ENCODE peak calls at places on chromosomes 12 and 14, in five cellular contexts. One of them, this sample, is unnamed.

GRCh38 chr12:30896461-30896860 is 30.1 kb upstream of the TSPAN11 start:
- DNase-seq in tibial nerve: no peak
- DNase-seq in fibroblast of lung: peak
- DNase-seq in breast epithelium: no peak
- DNase-seq in suprapubic skin: no peak
- DNase-seq in this sample: peak

GRCh38 chr12:124477109-124477915 is 90.1 kb downstream of the NCOR2 start:
- DNase-seq in tibial nerve: no peak
- DNase-seq in fibroblast of lung: no peak
- DNase-seq in breast epithelium: no peak
- DNase-seq in suprapubic skin: no peak
- DNase-seq in this sample: no peak

GRCh38 chr12:106246891-106247730 is 709 bp downstream of the CKAP4 start:
- DNase-seq in tibial nerve: peak
- DNase-seq in fibroblast of lung: peak
- DNase-seq in breast epithelium: peak
- DNase-seq in suprapubic skin: peak
- DNase-seq in this sample: no peak

GRCh38 chr14:88422919-88423318 is 37.5 kb downstream of the SPATA7 start:
- DNase-seq in tibial nerve: no peak
- DNase-seq in fibroblast of lung: peak
- DNase-seq in breast epithelium: no peak
- DNase-seq in suprapubic skin: no peak
- DNase-seq in this sample: no peak

GRCh38 chr14:97177016-97177415 is 379.8 kb downstream of the VRK1 start:
- DNase-seq in tibial nerve: no peak
- DNase-seq in fibroblast of lung: peak
- DNase-seq in breast epithelium: no peak
- DNase-seq in suprapubic skin: no peak
- DNase-seq in this sample: no peak

GRCh38 chr12:132084681-132085635 is 59.2 kb downstream of the DDX51 start:
- DNase-seq in tibial nerve: peak
- DNase-seq in fibroblast of lung: peak
- DNase-seq in breast epithelium: no peak
- DNase-seq in suprapubic skin: peak
- DNase-seq in this sample: peak

GRCh38 chr14:93734961-93735360 is 53.3 kb downstream of the PRIMA1 start:
- DNase-seq in tibial nerve: no peak
- DNase-seq in fibroblast of lung: no peak
- DNase-seq in breast epithelium: no peak
- DNase-seq in suprapubic skin: no peak
- DNase-seq in this sample: no peak

GRCh38 chr14:101462726-101463565 is 98.3 kb upstream of the DIO3 start:
- DNase-seq in tibial nerve: no peak
- DNase-seq in fibroblast of lung: no peak
- DNase-seq in breast epithelium: no peak
- DNase-seq in suprapubic skin: no peak
- DNase-seq in this sample: no peak

DNA sequence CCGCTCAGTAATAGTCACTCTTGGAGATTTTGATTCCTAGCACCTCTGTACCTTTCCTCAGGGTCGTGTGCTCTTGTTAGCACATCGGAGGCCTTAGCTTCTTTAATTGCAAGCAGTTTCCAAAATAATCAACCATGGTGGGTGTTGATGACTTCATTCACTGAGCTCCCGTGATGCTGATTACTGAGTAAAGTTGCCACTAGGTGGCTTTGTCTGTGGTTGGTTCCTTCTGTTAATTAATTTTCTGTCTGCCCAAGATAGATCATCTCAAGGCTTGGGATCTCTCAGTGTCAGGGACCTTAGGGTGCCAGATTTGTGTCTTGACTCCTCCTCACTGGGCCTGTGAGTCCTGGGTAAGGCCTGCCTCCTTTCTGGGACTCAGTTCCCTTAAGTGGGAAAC is 54.3 kb downstream of the PTPN11 start:
- DNase-seq in tibial nerve: no peak
- DNase-seq in fibroblast of lung: no peak
- DNase-seq in breast epithelium: no peak
- DNase-seq in suprapubic skin: no peak
- DNase-seq in this sample: no peak
- TF ChIP-seq CTCF in tibial nerve: no peak
- TF ChIP-seq CTCF in fibroblast of lung: no peak
- TF ChIP-seq CTCF in breast epithelium: no peak
- TF ChIP-seq CTCF in suprapubic skin: no peak
- TF ChIP-seq CTCF in this sample: no peak

GRCh38 chr12:77895699-77896098 is 65.0 kb downstream of the NAV3 start:
- DNase-seq in tibial nerve: no peak
- DNase-seq in fibroblast of lung: no peak
- DNase-seq in breast epithelium: no peak
- DNase-seq in suprapubic skin: no peak
- DNase-seq in this sample: no peak
- H3K4me3 ChIP-seq in tibial nerve: no peak
- H3K4me3 ChIP-seq in fibroblast of lung: no peak
- H3K4me3 ChIP-seq in breast epithelium: no peak
- H3K4me3 ChIP-seq in suprapubic skin: no peak
- H3K4me3 ChIP-seq in this sample: no peak

DNA sequence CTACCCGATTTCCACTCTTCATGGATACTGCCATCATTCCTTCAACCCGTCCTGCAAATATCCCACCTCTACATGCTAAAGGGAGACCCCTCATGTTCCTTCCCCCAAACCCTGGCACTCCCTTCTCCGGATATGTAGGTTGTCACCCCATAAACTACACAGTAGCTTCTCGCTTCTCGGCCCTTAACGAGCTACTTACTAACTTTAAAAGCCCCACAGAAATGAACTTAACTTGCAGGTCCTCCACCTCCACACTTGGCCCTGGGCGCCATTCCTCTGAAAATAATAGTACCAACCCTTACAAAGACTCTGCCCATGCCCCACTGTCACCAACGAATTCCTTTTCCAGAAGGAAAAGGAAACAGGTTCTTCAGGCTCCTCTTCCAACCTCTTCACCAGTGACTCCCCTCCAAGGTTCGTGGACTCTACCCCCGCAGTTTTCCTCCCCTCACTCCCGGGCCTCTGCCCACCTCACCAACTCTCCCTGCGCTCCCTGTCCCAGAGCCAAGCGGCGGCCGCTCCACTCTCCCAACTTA is 1.2 kb downstream of the SPPL3 start:
- DNase-seq in tibial nerve: no peak
- DNase-seq in fibroblast of lung: no peak
- DNase-seq in breast epithelium: no peak
- DNase-seq in suprapubic skin: no peak
- DNase-seq in this sample: no peak
- H3K27ac ChIP-seq in tibial nerve: peak
- H3K27ac ChIP-seq in fibroblast of lung: no peak
- H3K27ac ChIP-seq in breast epithelium: peak
- H3K27ac ChIP-seq in suprapubic skin: peak
- H3K27ac ChIP-seq in this sample: peak

DNA sequence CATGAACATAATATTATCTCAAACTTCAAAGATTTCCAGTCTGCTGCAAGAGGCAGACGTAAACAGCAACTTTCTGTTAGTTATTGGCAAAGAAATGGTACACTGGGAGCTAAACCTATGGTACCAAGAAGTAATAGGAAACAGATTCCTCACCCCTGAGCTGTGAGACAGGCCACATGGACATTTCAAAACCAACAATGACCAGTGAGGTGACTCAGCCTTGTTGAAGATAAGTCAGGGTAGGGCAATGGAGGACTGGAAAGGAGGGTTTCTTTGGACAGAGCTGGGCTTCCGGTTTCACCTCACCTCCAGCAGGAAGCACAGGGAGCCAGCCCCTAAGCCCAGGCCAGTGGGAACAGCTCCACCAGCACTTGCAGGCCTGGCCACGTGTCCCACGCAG is 1320.5 kb downstream of the AACS start:
- DNase-seq in tibial nerve: no peak
- DNase-seq in fibroblast of lung: peak
- DNase-seq in breast epithelium: no peak
- DNase-seq in suprapubic skin: no peak
- DNase-seq in this sample: no peak
- TF ChIP-seq CTCF in tibial nerve: no peak
- TF ChIP-seq CTCF in fibroblast of lung: no peak
- TF ChIP-seq CTCF in breast epithelium: no peak
- TF ChIP-seq CTCF in suprapubic skin: no peak
- TF ChIP-seq CTCF in this sample: no peak

DNA sequence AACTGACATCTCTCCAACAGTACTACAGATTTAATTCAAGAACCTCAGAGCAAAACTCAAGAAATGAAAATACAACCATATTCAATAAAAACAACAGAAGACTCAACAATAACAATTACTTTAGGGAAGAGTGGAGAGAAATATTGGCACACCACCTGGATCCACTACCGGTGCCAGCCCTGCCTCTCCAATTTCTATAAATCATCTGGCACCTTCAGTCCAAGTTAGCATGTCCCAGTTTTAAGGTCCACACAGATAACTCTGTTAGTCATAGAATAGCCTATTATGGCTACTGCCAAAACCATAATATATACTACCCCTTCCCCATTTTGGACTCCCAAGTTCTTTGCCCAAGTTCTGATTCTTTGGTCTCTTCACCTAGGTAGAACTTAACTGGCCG is 69.9 kb upstream of the PSMA6 start:
- DNase-seq in tibial nerve: no peak
- DNase-seq in fibroblast of lung: no peak
- DNase-seq in breast epithelium: no peak
- DNase-seq in suprapubic skin: no peak
- DNase-seq in this sample: no peak
- H3K4me3 ChIP-seq in tibial nerve: no peak
- H3K4me3 ChIP-seq in fibroblast of lung: no peak
- H3K4me3 ChIP-seq in breast epithelium: no peak
- H3K4me3 ChIP-seq in suprapubic skin: no peak
- H3K4me3 ChIP-seq in this sample: no peak